ENCODE peak calls at places on chromosomes 5 and 9, in eight cellular contexts. C is K562; U is tibial artery; P is spleen; Q is neuronal stem cell; J is CD4-positive, alpha-beta T cell; F is psoas muscle; R is HepG2. L is an unnamed sample.

GRCh38 chr9:75664597-75664996 is 225.9 kb upstream of the PCSK5 start:
- DNase-seq in C (no peak), U (no peak), P (no peak), Q (no peak), J (no peak), F (no peak), R (peak), L (no peak)

GRCh38 chr5:94467560-94468504 is 150.6 kb downstream of the KIAA0825 start:
- DNase-seq in C (no peak), U (no peak), P (no peak), Q (no peak), J (no peak), F (no peak), R (no peak), L (no peak)

GRCh38 chr5:55072668-55073067 is 29.8 kb upstream of the GZMA start:
- DNase-seq in C (no peak), U (no peak), P (no peak), Q (no peak), J (no peak), F (no peak), R (no peak), L (no peak)

GRCh38 chr5:61182449-61182848 is 20.2 kb upstream of the SMIM15 start:
- DNase-seq in C (no peak), U (no peak), P (no peak), Q (no peak), J (no peak), F (no peak), R (no peak), L (no peak)

GRCh38 chr9:133347515-133347984 is 381 bp downstream of the MED22 start:
- DNase-seq in C (no peak), U (peak), P (peak), Q (peak), J (peak), F (no peak), R (no peak), L (peak)

GRCh38 chr9:94668424-94668916 is 29.2 kb upstream of the FBP1 start:
- DNase-seq in C (no peak), U (no peak), P (no peak), Q (no peak), J (no peak), F (no peak), R (no peak), L (no peak)

GRCh38 chr5:36928947-36929346 is 52.4 kb downstream of the NIPBL start:
- DNase-seq in C (no peak), U (no peak), P (no peak), Q (no peak), J (no peak), F (no peak), R (no peak), L (no peak)

GRCh38 chr5:19987594-19988345 is at the start of gene CDH18:
- DNase-seq in C (no peak), U (no peak), P (peak), Q (peak), J (no peak), F (peak), R (no peak), L (no peak)

GRCh38 chr9:80191108-80191507 is 619.3 kb downstream of the TLE4 start:
- DNase-seq in C (no peak), U (no peak), P (no peak), Q (no peak), J (no peak), F (no peak), R (no peak), L (no peak)

GRCh38 chr5:53009816-53010215 is 20.7 kb downstream of the ITGA2 start:
- DNase-seq in C (no peak), U (no peak), P (no peak), Q (no peak), J (no peak), F (no peak), R (no peak), L (no peak)

GRCh38 chr9:118230319-118230718 is 526.1 kb downstream of the TLR4 start:
- DNase-seq in C (no peak), U (no peak), P (no peak), Q (no peak), J (no peak), F (no peak), R (no peak), L (no peak)

GRCh38 chr5:32332971-32333370 is 20.2 kb upstream of the MTMR12 start:
- DNase-seq in C (no peak), U (no peak), P (no peak), Q (no peak), J (no peak), F (no peak), R (no peak), L (no peak)

GRCh38 chr5:67693956-67694564 is 497.5 kb upstream of the CD180 start:
- DNase-seq in C (no peak), U (peak), P (no peak), Q (no peak), J (no peak), F (peak), R (no peak), L (peak)

GRCh38 chr9:94931036-94931633 is 204.6 kb downstream of the AOPEP start:
- DNase-seq in C (no peak), U (no peak), P (no peak), Q (no peak), J (no peak), F (no peak), R (no peak), L (no peak)

GRCh38 chr5:71969464-71969863 is 137.8 kb upstream of the MAP1B start:
- DNase-seq in C (no peak), U (no peak), P (no peak), Q (no peak), J (no peak), F (no peak), R (no peak), L (no peak)

GRCh38 chr9:131288217-131288616 is 1.3 kb upstream of the PLPP7 start:
- DNase-seq in C (no peak), U (no peak), P (no peak), Q (no peak), J (no peak), F (peak), R (no peak), L (no peak)

GRCh38 chr5:80973027-80973426 is 12.9 kb downstream of the RASGRF2 start:
- DNase-seq in C (no peak), U (no peak), P (no peak), Q (no peak), J (no peak), F (no peak), R (no peak), L (no peak)

GRCh38 chr9:84394036-84394435 is 53.5 kb upstream of the SLC28A3 start:
- DNase-seq in C (no peak), U (no peak), P (no peak), Q (no peak), J (no peak), F (no peak), R (no peak), L (no peak)

GRCh38 chr5:119527346-119527745 is 75.0 kb downstream of the HSD17B4 start:
- DNase-seq in C (no peak), U (no peak), P (no peak), Q (no peak), J (no peak), F (no peak), R (no peak), L (no peak)

GRCh38 chr9:33903157-33903780 is 86.3 kb downstream of the UBE2R2 start:
- DNase-seq in C (no peak), U (no peak), P (no peak), Q (no peak), J (no peak), F (no peak), R (no peak), L (no peak)

GRCh38 chr9:83765376-83765775 is 52.2 kb downstream of the GKAP1 start:
- DNase-seq in C (no peak), U (no peak), P (no peak), Q (no peak), J (no peak), F (no peak), R (no peak), L (no peak)

GRCh38 chr9:76537150-76537646 is 78.2 kb downstream of the GCNT1 start:
- DNase-seq in C (no peak), U (peak), P (no peak), Q (no peak), J (no peak), F (peak), R (no peak), L (peak)

GRCh38 chr5:57844410-57844809 is 361.8 kb upstream of the ACTBL2 start:
- DNase-seq in C (no peak), U (no peak), P (no peak), Q (no peak), J (no peak), F (no peak), R (no peak), L (peak)

GRCh38 chr9:133846483-133847090 is 108.4 kb upstream of the SARDH start:
- DNase-seq in C (no peak), U (no peak), P (no peak), Q (no peak), J (no peak), F (no peak), R (no peak), L (no peak)

GRCh38 chr5:168899264-168899663 is 320.1 kb upstream of the PANK3 start:
- DNase-seq in C (no peak), U (no peak), P (no peak), Q (no peak), J (no peak), F (no peak), R (no peak), L (no peak)

GRCh38 chr5:178121450-178122276 is 8.3 kb downstream of the N4BP3 start:
- DNase-seq in C (no peak), U (no peak), P (no peak), Q (no peak), J (no peak), F (peak), R (no peak), L (peak)

GRCh38 chr9:86766912-86767311 is 180.4 kb downstream of the GAS1 start:
- DNase-seq in C (no peak), U (peak), P (no peak), Q (peak), J (no peak), F (no peak), R (peak), L (no peak)

GRCh38 chr5:32000726-32001125 is 173.4 kb downstream of the GOLPH3 start:
- DNase-seq in C (no peak), U (no peak), P (peak), Q (no peak), J (no peak), F (no peak), R (no peak), L (no peak)

GRCh38 chr5:175576096-175576495 is 81.8 kb upstream of the HRH2 start:
- DNase-seq in C (no peak), U (no peak), P (no peak), Q (no peak), J (no peak), F (no peak), R (no peak), L (no peak)

DNA sequence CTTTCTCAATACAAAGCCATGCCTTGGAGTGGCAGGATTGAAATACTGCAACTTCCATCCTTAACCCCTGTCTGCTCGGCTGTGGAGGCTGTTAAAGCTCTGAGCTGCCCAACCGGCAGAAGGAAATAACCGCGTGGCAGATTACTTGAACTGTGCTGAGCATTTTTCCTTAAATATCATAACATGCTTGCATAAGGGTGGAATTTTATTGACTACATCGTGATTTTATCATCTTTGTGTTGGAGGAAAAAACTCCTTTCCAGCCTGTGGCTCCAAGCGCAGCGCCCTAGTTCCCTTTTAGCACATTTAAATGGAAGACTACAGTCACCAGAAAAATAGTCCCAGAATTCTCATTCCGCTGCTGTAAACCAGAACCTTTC is 1.6 kb downstream of the SHC3 start:
- DNase-seq in C (no peak), U (no peak), P (no peak), Q (no peak), J (no peak), F (no peak), R (no peak), L (no peak)
- H3K27ac ChIP-seq in C (no peak), U (no peak), P (no peak), Q (no peak), J (no peak), F (no peak), R (no peak), L (no peak)

GRCh38 chr5:141777711-141778110 is 95.7 kb upstream of the ARAP3 start:
- DNase-seq in C (no peak), U (no peak), P (no peak), Q (no peak), J (no peak), F (no peak), R (no peak), L (no peak)
- H3K27ac ChIP-seq in C (no peak), U (no peak), P (no peak), Q (no peak), J (no peak), F (no peak), R (no peak), L (no peak)

GRCh38 chr9:121321039-121321503 is 49.0 kb downstream of the STOM start:
- DNase-seq in C (no peak), U (no peak), P (no peak), Q (no peak), J (no peak), F (no peak), R (no peak), L (no peak)
- H3K27ac ChIP-seq in C (no peak), U (peak), P (peak), Q (no peak), J (no peak), F (peak), R (peak), L (peak)

DNA sequence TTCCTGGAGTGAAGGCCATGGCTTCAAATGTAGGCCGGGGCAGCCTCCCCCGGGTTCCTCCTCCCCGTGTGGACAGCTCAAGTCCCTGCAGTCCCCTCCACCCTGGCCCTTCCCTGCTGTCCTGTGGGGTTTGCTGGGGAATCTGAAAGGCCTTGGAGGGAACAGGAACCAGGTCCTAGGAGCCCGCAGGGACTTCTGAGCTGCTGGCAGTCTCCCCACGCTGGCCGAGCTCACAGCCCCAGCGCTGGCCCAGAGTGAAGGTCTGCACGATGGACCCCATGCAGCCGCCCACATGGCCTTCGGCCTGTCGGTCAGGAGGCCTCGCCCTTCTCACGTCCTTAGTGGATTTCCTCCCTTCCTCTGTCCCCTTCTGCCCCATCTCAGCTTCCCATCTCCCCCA is 25.7 kb upstream of the NOTCH1 start:
- DNase-seq in C (no peak), U (no peak), P (no peak), Q (no peak), J (no peak), F (peak), R (no peak), L (no peak)
- H3K27ac ChIP-seq in C (no peak), U (peak), P (peak), Q (peak), J (no peak), F (peak), R (no peak), L (peak)

GRCh38 chr9:127833555-127833954 is 20.9 kb downstream of the ENG start:
- DNase-seq in C (no peak), U (no peak), P (no peak), Q (no peak), J (no peak), F (no peak), R (no peak), L (no peak)
- H3K27ac ChIP-seq in C (no peak), U (peak), P (peak), Q (no peak), J (no peak), F (peak), R (no peak), L (peak)

DNA sequence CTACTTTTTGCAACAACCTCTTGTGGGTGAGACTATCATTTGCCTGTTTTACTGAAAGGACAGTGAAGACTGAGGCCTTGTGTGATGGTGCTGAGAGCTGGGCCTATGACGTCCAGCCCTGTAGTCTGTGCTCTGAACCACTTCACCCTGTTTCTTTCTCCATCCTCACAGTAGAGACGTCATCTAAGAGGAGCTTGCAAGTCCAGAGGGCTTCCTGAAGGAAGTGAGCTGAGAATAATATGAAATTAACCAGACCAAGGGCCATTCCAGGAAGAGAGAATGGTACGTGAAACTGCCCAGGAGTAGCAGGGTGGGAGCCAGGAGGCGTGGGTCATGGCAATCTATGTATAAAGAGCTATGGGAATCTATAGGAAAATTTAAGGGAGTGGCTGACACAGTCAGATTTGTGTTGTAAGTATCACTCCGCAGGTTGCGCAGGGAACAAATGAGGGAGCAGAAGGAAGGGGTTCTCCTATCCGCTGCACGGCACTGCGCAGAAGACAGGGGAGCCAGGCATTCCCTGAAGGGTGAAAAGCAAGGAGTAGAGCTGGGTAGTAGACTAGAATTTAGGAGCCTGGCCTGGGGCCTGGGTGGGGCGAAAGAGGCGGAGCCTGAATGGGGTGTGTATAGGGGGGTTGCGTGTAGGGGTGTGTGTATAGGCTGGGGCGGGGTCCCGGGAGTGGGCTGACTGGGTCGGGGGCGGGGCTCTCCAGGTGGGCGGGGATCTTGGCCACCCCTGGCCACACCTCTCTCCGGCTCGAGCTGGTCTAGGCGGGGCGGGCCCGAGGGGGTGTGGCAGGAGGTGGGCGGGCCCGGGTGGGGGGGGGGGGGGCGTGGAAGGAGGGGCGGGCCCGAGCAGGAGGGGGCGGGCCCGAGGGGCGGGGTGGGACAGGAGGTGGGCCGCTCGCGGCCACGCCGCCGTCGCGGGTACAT is at the start of gene FGFR4:
- DNase-seq in C (peak), U (no peak), P (peak), Q (peak), J (peak), F (peak), R (peak), L (no peak)
- H3K27ac ChIP-seq in C (peak), U (no peak), P (no peak), Q (peak), J (no peak), F (no peak), R (peak), L (no peak)